ENCODE peak calls at places on chromosomes 1 and 21, in eight cellular contexts. P is H1, D is esophagus muscularis mucosa, C is upper lobe of left lung, O is transverse colon, R is stomach, A is sigmoid colon, J is ovary. N is an unnamed sample.
A peak's percentile ranks its signal among the peaks of the same experiment; 100 is the strongest.

GRCh38 chr1:84355556-84355955 is 42.7 kb upstream of the DNASE2B start:
- DNase-seq in C (no peak), R (no peak), J (no peak), O (no peak), P (no peak), A (no peak), D (no peak), N (no peak)

GRCh38 chr1:220224033-220224432 is 48.2 kb downstream of the RAB3GAP2 start:
- DNase-seq in J (no peak), C (no peak), R (no peak), D (no peak), P (no peak), A (no peak), O (no peak), N (no peak)

GRCh38 chr1:108962681-108963051 is 618 bp downstream of the CLCC1 start:
- DNase-seq in J (peak; percentile 40), R (peak; percentile 65), P (no peak), D (no peak), C (peak; percentile 54), A (peak; percentile 70), O (peak; percentile 68), N (no peak)

GRCh38 chr1:182249201-182249676 is 142.4 kb downstream of the GLUL start:
- DNase-seq in C (no peak), D (no peak), R (peak; percentile 72), A (no peak), O (peak; percentile 88), J (no peak), P (no peak), N (no peak)

GRCh38 chr1:97137862-97138514 is 416.4 kb downstream of the PTBP2 start:
- DNase-seq in R (no peak), P (no peak), C (no peak), A (no peak), O (peak; percentile 10), J (no peak), D (no peak), N (no peak)

GRCh38 chr21:26391166-26391565 is 181.9 kb downstream of the CYYR1 start:
- DNase-seq in D (no peak), P (no peak), R (no peak), J (no peak), C (no peak), A (no peak), O (no peak), N (no peak)

GRCh38 chr21:38669186-38669585 is 136.5 kb upstream of the ETS2 start:
- DNase-seq in A (no peak), R (no peak), D (no peak), O (peak; percentile 24), C (no peak), J (no peak), P (no peak), N (no peak)

GRCh38 chr1:125064481-125064880 is 3879.7 kb downstream of the SRGAP2C start:
- DNase-seq in R (no peak), J (no peak), D (no peak), O (no peak), C (no peak), P (no peak), A (peak; percentile 51), N (no peak)

GRCh38 chr1:52748119-52748518 is 21.9 kb downstream of the ZYG11B start:
- DNase-seq in J (no peak), A (no peak), C (no peak), O (no peak), D (no peak), P (no peak), R (no peak), N (no peak)

GRCh38 chr1:206579747-206580437 is 32.4 kb downstream of the EIF2D start:
- DNase-seq in C (peak; percentile 92), R (peak; percentile 72), D (peak; percentile 94), J (no peak), P (no peak), A (peak; percentile 85), O (peak; percentile 86), N (peak; percentile 49)

GRCh38 chr1:206582537-206583460 is 29.5 kb downstream of the EIF2D start:
- DNase-seq in A (no peak), R (no peak), P (no peak), O (no peak), C (no peak), D (no peak), J (no peak), N (no peak)

GRCh38 chr1:206581571-206581981 is 30.7 kb downstream of the EIF2D start:
- DNase-seq in J (no peak), O (peak; percentile 54), A (no peak), R (no peak), C (peak; percentile 82), P (no peak), D (no peak), N (no peak)

GRCh38 chr1:206578959-206579358 is 33.3 kb downstream of the EIF2D start:
- DNase-seq in O (no peak), A (no peak), R (no peak), P (no peak), D (no peak), C (no peak), J (no peak), N (no peak)

DNA sequence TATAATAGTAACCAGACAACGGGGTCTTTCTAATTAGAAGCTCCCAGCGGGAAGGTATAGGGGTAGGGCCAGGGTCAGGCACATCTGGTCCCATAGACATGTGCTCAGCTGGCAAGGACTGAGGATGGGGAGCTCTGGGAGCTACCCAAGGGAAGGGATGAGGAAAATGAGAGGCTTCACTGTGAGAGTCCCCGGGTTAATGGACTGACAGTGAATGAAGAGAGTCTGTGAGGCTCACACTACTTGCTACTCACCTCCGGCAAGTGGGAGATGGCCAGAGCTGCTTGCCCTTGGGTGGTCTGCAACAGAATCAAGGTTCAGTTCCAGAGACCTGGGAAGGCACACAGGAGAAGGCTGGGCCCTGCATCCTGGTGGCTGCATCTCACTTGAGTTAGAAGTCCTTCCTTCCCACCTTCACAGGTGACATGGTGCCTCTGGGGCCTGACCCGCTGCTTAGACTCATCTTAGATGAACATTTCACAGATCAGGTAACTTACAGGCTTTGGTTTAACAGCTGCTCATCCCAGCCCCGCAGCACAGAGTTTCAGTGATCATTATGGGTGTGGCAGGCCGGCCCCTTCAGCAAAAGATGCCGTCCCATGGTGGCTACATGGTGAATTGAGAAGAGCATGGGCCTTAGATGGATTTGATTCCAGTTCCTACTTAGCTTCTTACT is 31.7 kb downstream of the EIF2D start:
- DNase-seq in P (no peak), A (no peak), J (no peak), C (no peak), R (no peak), O (no peak), D (no peak), N (no peak)
- H3K27me3 ChIP-seq in P (no peaks in the 10 kb centered on the region), A (no peaks in the 10 kb centered on the region), J (no peaks in the 10 kb centered on the region), C (no peaks in the 10 kb centered on the region), R (no peaks in the 10 kb centered on the region), O (no peaks in the 10 kb centered on the region), D (no peaks in the 10 kb centered on the region), N (no peaks in the 10 kb centered on the region)

DNA sequence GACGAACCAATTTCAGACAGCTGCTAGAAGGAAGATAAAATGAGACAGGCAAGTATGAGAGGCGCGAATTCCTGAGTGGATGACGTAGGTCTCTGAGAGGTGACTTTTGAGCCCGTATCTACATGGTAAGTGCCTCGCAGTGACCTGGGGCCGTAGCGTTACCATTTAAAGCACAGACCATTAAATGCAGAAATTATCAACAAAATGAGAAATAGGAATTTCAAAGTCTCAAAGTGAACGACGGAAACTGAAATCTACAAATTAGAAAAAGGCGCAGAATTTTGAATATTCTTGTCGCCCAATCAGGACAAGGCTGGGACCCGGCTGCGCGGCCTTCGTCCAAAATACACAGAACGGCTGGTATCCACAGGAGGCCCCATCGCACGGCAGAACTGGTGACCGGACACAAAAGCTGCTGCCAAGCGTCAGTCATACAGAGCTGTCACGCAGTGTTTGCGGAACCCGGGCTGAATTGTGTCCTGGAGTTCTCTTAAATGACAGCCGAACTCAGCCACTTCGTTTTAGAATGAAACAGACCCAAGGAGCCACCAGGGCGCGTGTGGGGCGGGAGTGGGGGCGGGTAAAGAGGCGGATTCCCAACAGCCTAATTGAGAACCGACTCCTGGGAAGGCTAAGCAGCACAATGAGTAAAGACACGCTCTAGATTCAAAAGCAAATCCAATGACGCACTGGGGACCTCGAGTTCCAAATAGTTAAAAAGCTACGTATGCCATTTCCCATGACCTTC is 13.8 kb upstream of the BOLA1 start:
- DNase-seq in P (peak; percentile 75), D (peak; percentile 95), J (peak; percentile 85), O (peak; percentile 86), R (peak; percentile 93), A (peak; percentile 94), C (peak; percentile 92), N (peak; percentile 85)
- TF ChIP-seq EP300 in P (no peak), D (no peak), J (no peak), O (no peak), R (no peak), A (no peak), C (no peak), N (peak; percentile 39)

GRCh38 chr1:235075955-235076308 is 52.7 kb downstream of the TOMM20 start:
- DNase-seq in P (no peak), J (no peak), A (no peak), C (no peak), R (no peak), O (no peak), D (no peak), N (no peak)
- TF ChIP-seq POLR2A in P (no peak), J (no peak), A (no peak), C (no peak), R (no peak), O (no peak), D (no peak), N (no peak)

GRCh38 chr1:26387447-26387846 is 14.9 kb upstream of the ZNF683 start:
- DNase-seq in A (no peak), J (no peak), D (no peak), R (no peak), C (no peak), O (peak; percentile 14), P (no peak), N (no peak)

GRCh38 chr1:26384076-26384475 is 11.5 kb upstream of the ZNF683 start:
- DNase-seq in A (no peak), O (no peak), R (no peak), C (no peak), D (no peak), P (no peak), J (no peak), N (no peak)

GRCh38 chr1:26391450-26391849 is 18.9 kb upstream of the ZNF683 start:
- DNase-seq in D (no peak), O (no peak), J (no peak), R (no peak), P (no peak), C (no peak), A (no peak), N (no peak)

GRCh38 chr1:26388791-26389445 is 16.4 kb upstream of the ZNF683 start:
- DNase-seq in P (no peak), J (no peak), R (no peak), C (no peak), D (no peak), O (no peak), A (no peak), N (no peak)

DNA sequence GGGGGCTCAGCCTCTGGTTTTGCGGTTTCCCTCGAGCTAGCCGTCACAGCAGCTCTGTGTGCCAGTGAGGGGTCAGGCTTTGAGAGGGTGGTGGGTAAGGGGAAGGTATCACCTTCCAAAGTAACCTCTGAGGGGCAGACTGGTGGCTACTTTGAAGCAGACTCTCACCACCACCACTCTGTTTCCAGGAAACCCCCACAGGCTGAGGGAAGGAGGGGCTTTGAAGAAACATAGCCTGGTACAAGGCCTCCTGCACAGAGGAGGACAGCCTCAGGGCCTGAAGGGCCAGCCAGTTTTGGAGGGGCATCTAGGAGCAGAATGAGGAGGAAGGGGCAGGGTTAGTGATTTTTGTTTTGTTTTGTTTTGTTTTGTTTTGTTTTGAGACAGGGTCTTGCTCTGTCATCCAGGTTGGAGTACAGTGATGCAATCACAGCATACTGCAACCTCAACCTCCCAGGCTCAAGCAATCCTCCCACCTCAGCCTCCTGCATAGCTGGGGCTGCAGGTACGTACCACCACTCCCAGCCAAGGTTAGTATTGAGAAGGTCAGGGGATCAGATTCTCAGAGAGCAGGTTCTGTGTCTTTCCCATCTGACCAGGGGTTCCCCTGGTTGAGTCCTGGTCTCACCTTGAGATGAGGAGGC is 17.2 kb upstream of the ZNF683 start:
- DNase-seq in R (no peak), A (no peak), J (no peak), D (no peak), O (no peak), C (no peak), P (no peak), N (no peak)
- H3K27me3 ChIP-seq in R (no peaks in the 10 kb centered on the region), A (peaks cover 8% of the 10 kb centered on the region), J (no peaks in the 10 kb centered on the region), D (no peaks in the 10 kb centered on the region), O (no peaks in the 10 kb centered on the region), C (no peaks in the 10 kb centered on the region), P (no peaks in the 10 kb centered on the region), N (no peaks in the 10 kb centered on the region)